ENCODE peak calls at places on chromosomes 1 and 21, in seven cellular contexts. H is right lobe of liver, Q is foreskin fibroblast, V is brain microvascular endothelial cell, W is heart right ventricle, R is tibial artery, K is hepatocyte. Z is an unnamed sample.

GRCh38 chr1:204288061-204288588 is 71.6 kb downstream of the PLEKHA6 start:
- DNase-seq in W (peak), Q (no peak), H (peak), V (no peak), R (peak), K (peak), Z (peak)

GRCh38 chr1:29383972-29384371 is 147.7 kb downstream of the PTPRU start:
- DNase-seq in V (peak), K (no peak), Q (peak), W (no peak), R (no peak), H (no peak), Z (no peak)

GRCh38 chr1:85297855-85298629 is 21.6 kb upstream of the BCL10 start:
- DNase-seq in R (peak), K (peak), Q (peak), H (no peak), V (peak), W (no peak), Z (no peak)

GRCh38 chr1:8382051-8382505 is 64.2 kb downstream of the SLC45A1 start:
- DNase-seq in R (no peak), Q (no peak), W (no peak), V (peak), H (no peak), K (no peak), Z (no peak)

GRCh38 chr21:14097881-14098499 is 112.8 kb downstream of the LIPI start:
- DNase-seq in H (no peak), V (no peak), W (no peak), Q (no peak), K (no peak), R (no peak), Z (no peak)

GRCh38 chr1:163241716-163242115 is 39.0 kb upstream of the RGS5 start:
- DNase-seq in R (no peak), W (no peak), Q (no peak), K (no peak), H (no peak), V (no peak), Z (no peak)

GRCh38 chr1:115837762-115838421 is 3.0 kb downstream of the NHLH2 start:
- DNase-seq in H (no peak), K (peak), R (no peak), V (no peak), Q (no peak), W (no peak), Z (no peak)

GRCh38 chr1:11984121-11984520 is 3.9 kb downstream of the MFN2 start:
- DNase-seq in W (no peak), V (no peak), K (peak), H (no peak), Q (no peak), R (no peak), Z (no peak)

GRCh38 chr1:101506541-101507164 is 269.8 kb downstream of the S1PR1 start:
- DNase-seq in R (no peak), Q (peak), W (no peak), H (no peak), K (peak), V (peak), Z (peak)

GRCh38 chr1:4324621-4325020 is 329.8 kb upstream of the AJAP1 start:
- DNase-seq in H (no peak), Q (no peak), K (no peak), W (no peak), R (no peak), V (no peak), Z (no peak)
- H3K4me3 ChIP-seq in H (no peak), Q (no peak), K (no peak), W (no peak), R (no peak), V (no peak), Z (no peak)

DNA sequence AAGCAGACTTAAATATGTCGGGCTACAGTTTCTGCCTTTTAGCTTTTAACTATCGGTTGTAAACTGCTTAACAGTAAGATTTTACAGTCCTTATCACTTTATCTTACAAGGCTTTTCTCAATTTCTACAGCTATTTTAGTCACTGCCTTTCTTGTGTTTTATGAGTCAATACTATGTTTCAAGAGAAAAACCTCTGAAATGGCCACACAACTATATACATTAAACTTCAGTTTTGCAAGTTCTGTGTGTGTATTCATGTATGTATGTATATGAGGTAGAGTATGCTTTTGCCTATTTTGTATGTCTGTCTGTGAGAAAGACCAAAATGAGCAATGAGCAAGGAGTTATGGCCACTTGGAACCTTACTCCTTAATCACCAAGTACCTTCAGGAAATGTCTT is 169.8 kb downstream of the SYT2 start:
- DNase-seq in K (no peak), H (no peak), W (no peak), V (no peak), Q (no peak), R (no peak), Z (no peak)
- H3K4me3 ChIP-seq in K (no peak), H (no peak), W (peak), V (no peak), Q (no peak), R (peak), Z (no peak)

GRCh38 chr1:169634877-169635276 is 5.0 kb upstream of the SELP start:
- DNase-seq in V (no peak), H (no peak), Q (no peak), W (no peak), K (no peak), R (no peak), Z (no peak)
- H3K4me3 ChIP-seq in V (no peak), H (no peak), Q (no peak), W (no peak), K (no peak), R (no peak), Z (no peak)

GRCh38 chr1:212605441-212605976 is 3.1 kb upstream of the ATF3 start:
- DNase-seq in R (no peak), W (no peak), V (no peak), K (no peak), H (no peak), Q (no peak), Z (no peak)

GRCh38 chr1:212607924-212608208 is 695 bp upstream of the ATF3 start:
- DNase-seq in W (peak), R (no peak), Q (no peak), K (no peak), V (no peak), H (no peak), Z (no peak)

GRCh38 chr1:212606042-212606733 is 2.4 kb upstream of the ATF3 start:
- DNase-seq in Q (no peak), W (no peak), V (no peak), K (no peak), R (no peak), H (no peak), Z (no peak)

GRCh38 chr1:212607206-212607923 is 1.2 kb upstream of the ATF3 start:
- DNase-seq in W (peak), R (peak), V (no peak), Q (no peak), K (no peak), H (peak), Z (no peak)

DNA sequence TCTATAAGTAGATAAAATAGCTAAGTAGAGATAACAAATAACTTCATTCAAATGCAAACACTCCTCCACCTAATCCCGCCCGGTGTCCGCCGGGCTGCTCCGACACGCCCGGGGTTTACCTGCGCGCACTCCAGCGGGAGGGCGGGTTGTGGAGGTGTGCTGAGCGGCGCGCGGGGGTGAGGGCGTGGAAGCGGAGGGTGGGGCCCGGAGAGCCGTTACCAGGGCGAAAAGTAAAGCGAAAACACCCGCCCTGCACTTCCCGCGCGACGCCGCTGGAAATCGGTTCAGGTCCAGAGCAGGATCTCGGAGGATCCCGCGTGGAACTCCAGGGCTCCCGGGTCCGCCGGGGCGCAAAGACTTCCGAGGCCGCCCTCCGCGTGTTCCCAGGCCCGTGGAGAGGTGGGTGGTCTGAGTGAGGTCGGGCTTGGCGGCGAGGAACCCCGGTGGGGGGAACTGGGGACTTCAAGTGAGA is 1.8 kb upstream of the ATF3 start:
- DNase-seq in Q (no peak), H (peak), W (peak), R (peak), K (peak), V (no peak), Z (peak)
- H3K4me3 ChIP-seq in Q (no peak), H (peak), W (peak), R (peak), K (peak), V (peak), Z (peak)

DNA sequence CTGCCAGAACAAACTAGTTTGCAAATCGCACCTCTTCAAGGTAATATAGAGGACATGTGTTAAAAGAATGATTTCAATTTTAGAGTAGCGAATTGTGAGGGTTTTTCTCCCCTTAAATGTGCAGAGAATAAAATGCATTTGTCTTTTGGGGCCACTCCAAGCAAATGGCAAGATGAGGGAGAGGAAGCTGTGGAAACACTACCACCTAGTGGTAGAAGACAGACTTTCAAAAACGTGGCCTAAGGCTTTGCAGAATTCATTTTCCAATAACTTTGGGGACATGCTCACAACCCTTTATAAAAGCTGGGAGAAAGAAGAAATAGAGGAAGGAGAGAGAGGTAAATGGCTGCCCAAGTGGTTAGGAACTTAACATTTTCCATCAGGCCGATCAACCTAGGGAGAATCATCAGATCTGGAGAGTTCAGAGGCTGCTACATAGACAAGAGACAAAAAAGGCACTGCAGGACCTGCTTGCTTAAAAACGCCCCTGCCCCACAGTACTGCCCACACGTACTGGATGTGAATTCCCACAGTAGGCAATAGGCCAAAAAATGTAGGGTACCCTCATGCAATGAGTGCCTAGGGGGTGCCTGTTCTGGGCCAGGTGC is 15.7 kb upstream of the RCAN1 start:
- DNase-seq in R (no peak), V (peak), W (no peak), K (peak), Q (peak), H (no peak), Z (no peak)
- H3K4me3 ChIP-seq in R (no peak), V (no peak), W (no peak), K (no peak), Q (no peak), H (no peak), Z (no peak)

GRCh38 chr1:40042337-40042736 is 1.8 kb downstream of the CAP1 start:
- DNase-seq in H (no peak), V (no peak), Q (no peak), K (no peak), R (no peak), W (no peak), Z (no peak)
- H3K4me3 ChIP-seq in H (no peak), V (peak), Q (peak), K (no peak), R (peak), W (peak), Z (no peak)

GRCh38 chr1:95232646-95233320 is 1.2 kb upstream of the RWDD3 start:
- DNase-seq in R (no peak), Q (no peak), K (no peak), H (no peak), W (no peak), V (no peak), Z (no peak)
- H3K4me3 ChIP-seq in R (peak), Q (peak), K (peak), H (peak), W (peak), V (peak), Z (peak)

GRCh38 chr1:36125129-36125991 is at the start of gene COL8A2:
- DNase-seq in H (no peak), V (no peak), Q (no peak), W (peak), R (peak), K (peak), Z (no peak)

GRCh38 chr1:36122463-36123025 is 2.5 kb downstream of the COL8A2 start:
- DNase-seq in R (no peak), W (no peak), K (no peak), H (no peak), V (no peak), Q (no peak), Z (no peak)

GRCh38 chr1:36126005-36126716 is 1.1 kb upstream of the COL8A2 start:
- DNase-seq in V (no peak), Q (no peak), H (no peak), K (no peak), R (no peak), W (no peak), Z (no peak)

GRCh38 chr1:36123357-36123756 is 1.7 kb downstream of the COL8A2 start:
- DNase-seq in R (peak), W (no peak), H (no peak), Q (no peak), V (no peak), K (no peak), Z (no peak)

GRCh38 chr1:36124404-36125128 is 456 bp downstream of the COL8A2 start:
- DNase-seq in H (no peak), V (no peak), K (no peak), W (no peak), Q (no peak), R (no peak), Z (no peak)
- H3K4me3 ChIP-seq in H (no peak), V (no peak), K (no peak), W (peak), Q (no peak), R (peak), Z (no peak)

GRCh38 chr1:55211909-55212308 is 3.3 kb downstream of the USP24 start:
- DNase-seq in V (no peak), Q (no peak), W (no peak), K (no peak), R (no peak), H (no peak), Z (no peak)
- H3K4me3 ChIP-seq in V (no peak), Q (no peak), W (peak), K (no peak), R (peak), H (no peak), Z (no peak)

GRCh38 chr1:203075249-203076030 is 10.4 kb downstream of the MYOG start:
- DNase-seq in K (no peak), H (no peak), R (no peak), W (no peak), Q (no peak), V (no peak), Z (no peak)
- H3K4me3 ChIP-seq in K (no peak), H (peak), R (peak), W (peak), Q (no peak), V (no peak), Z (no peak)

Z was measured in Caco-2.